ENCODE peak calls at places on chromosomes 6 and 20, in five cellular contexts. W, I, C, D and B are unnamed samples.

GRCh38 chr20:45779011-45779915 is 12.4 kb downstream of the WFDC3 start:
- DNase-seq in W (peak), I (peak), C (no peak), D (no peak), B (no peak)

GRCh38 chr6:135281227-135281626 is 100.1 kb downstream of the MYB start:
- DNase-seq in W (no peak), I (no peak), C (no peak), D (no peak), B (peak)

GRCh38 chr6:163369122-163369521 is 45.4 kb upstream of the QKI start:
- DNase-seq in W (no peak), I (no peak), C (no peak), D (no peak), B (no peak)

GRCh38 chr6:37456126-37456525 is 23.1 kb downstream of the CMTR1 start:
- DNase-seq in W (no peak), I (peak), C (no peak), D (no peak), B (no peak)

GRCh38 chr6:149842331-149842730 is 21.8 kb downstream of the LRP11 start:
- DNase-seq in W (no peak), I (no peak), C (no peak), D (no peak), B (no peak)

GRCh38 chr20:33733654-33734576 is 2.1 kb downstream of the ZNF341 start:
- DNase-seq in W (peak), I (peak), C (no peak), D (peak), B (no peak)

GRCh38 chr6:157981395-157982296 is at the start of gene SYNJ2:
- DNase-seq in W (peak), I (peak), C (peak), D (peak), B (peak)

GRCh38 chr6:33126101-33126714 is 50.4 kb downstream of the HLA-DPB1 start:
- DNase-seq in W (peak), I (peak), C (no peak), D (peak), B (no peak)

GRCh38 chr6:112833546-112834215 is 486.6 kb downstream of the RFPL4B start:
- DNase-seq in W (no peak), I (no peak), C (no peak), D (no peak), B (no peak)

GRCh38 chr20:50520222-50520877 is 10.2 kb downstream of the PTPN1 start:
- DNase-seq in W (no peak), I (no peak), C (no peak), D (no peak), B (no peak)

GRCh38 chr6:34553750-34554149 is 2.4 kb downstream of the SPDEF start:
- DNase-seq in W (no peak), I (peak), C (no peak), D (no peak), B (no peak)

GRCh38 chr20:54268941-54269340 is 61.1 kb downstream of the PFDN4 start:
- DNase-seq in W (no peak), I (no peak), C (peak), D (no peak), B (no peak)

GRCh38 chr6:70369332-70369950 is 43.9 kb upstream of the FAM135A start:
- DNase-seq in W (peak), I (peak), C (peak), D (peak), B (peak)

GRCh38 chr6:32852018-32852843 is 1.3 kb downstream of the TAP1 start:
- DNase-seq in W (peak), I (peak), C (no peak), D (peak), B (no peak)

GRCh38 chr20:6731951-6732580 is 35.4 kb upstream of the BMP2 start:
- DNase-seq in W (peak), I (no peak), C (no peak), D (no peak), B (no peak)

GRCh38 chr6:43578748-43579147 is 2.8 kb downstream of the POLH start:
- DNase-seq in W (no peak), I (no peak), C (no peak), D (no peak), B (no peak)

GRCh38 chr20:9514461-9515210 is at the start of gene LAMP5:
- DNase-seq in W (no peak), I (peak), C (no peak), D (peak), B (no peak)

GRCh38 chr20:3021327-3021726 is 22.1 kb upstream of the GNRH2 start:
- DNase-seq in W (no peak), I (no peak), C (no peak), D (no peak), B (no peak)
- H3K4me3 ChIP-seq in W (no peak), I (no peak), C (no peak), D (no peak), B (no peak)

DNA sequence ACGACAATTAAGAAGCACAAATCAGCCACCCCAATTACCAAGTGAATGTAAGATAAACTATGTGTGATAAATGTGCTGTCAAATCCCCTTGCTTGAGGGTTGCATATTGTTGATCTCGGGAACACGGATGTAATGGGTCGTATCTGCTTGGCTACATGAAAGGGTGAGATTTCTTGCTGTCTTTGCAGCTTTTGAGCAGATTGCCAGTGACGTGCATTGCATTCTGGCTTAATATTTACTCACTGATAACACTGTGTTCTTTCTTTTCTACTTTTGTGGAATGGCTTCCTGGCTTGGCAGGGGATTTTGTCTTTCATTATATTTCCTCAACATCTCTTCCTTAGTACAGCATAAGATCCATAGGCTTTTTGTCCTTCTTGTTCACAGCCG is 10.5 kb upstream of the FAM210B start:
- DNase-seq in W (no peak), I (no peak), C (no peak), D (peak), B (no peak)
- H3K4me3 ChIP-seq in W (no peak), I (no peak), C (no peak), D (no peak), B (no peak)

GRCh38 chr20:11180186-11180585 is 506.4 kb upstream of the JAG1 start:
- DNase-seq in W (no peak), I (no peak), C (no peak), D (no peak), B (no peak)
- H3K4me3 ChIP-seq in W (no peak), I (no peak), C (no peak), D (no peak), B (no peak)

DNA sequence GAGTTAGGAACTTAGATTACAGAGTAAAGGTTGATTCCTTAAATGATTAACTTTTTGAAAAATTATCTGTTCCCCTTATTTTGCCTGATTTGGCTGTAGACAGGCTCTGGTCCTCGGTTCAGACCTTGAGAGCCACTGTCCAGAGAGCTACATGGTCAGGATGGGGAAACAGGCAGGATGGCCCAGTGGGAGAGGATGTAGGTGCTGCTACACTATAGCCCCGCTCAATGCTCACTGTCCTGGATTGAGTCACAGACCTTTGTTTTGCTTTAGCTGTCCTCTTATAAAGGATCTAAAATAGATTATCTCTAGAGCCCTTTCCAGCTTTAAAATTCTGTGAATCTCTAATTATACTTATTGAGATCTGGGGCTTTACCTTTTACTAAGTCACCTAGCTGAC is 1.3 kb upstream of the FBXO30 start:
- DNase-seq in W (no peak), I (no peak), C (no peak), D (no peak), B (no peak)
- H3K4me3 ChIP-seq in W (peak), I (no peak), C (peak), D (peak), B (peak)